ENCODE peak calls at places on chromosomes 4 and X, in six cellular contexts. J, O, L, B, F and C are unnamed samples.

GRCh38 chrX:152276277-152276676 is 137.9 kb upstream of the MAGEA10 start:
- DNase-seq in J (no peak), O (no peak), L (no peak), B (no peak), F (no peak), C (no peak)

GRCh38 chrX:106201502-106202178 is 33.5 kb downstream of the PWWP3B start:
- DNase-seq in J (no peak), O (no peak), L (no peak), B (no peak), F (no peak), C (no peak)

GRCh38 chr4:3529363-3529762 is 2.9 kb downstream of the LRPAP1 start:
- DNase-seq in J (no peak), O (no peak), L (peak), B (no peak), F (no peak), C (peak)

GRCh38 chrX:23779025-23779424 is 3.9 kb upstream of the SAT1 start:
- DNase-seq in J (no peak), O (no peak), L (no peak), B (no peak), F (no peak), C (no peak)

GRCh38 chr4:2284934-2285664 is 23.2 kb upstream of the MXD4 start:
- DNase-seq in J (no peak), O (no peak), L (peak), B (no peak), F (no peak), C (no peak)

GRCh38 chr4:181688886-181689285 is 554.3 kb upstream of the TENM3 start:
- DNase-seq in J (no peak), O (no peak), L (no peak), B (no peak), F (no peak), C (no peak)

GRCh38 chrX:24229967-24230366 is 80.4 kb downstream of the ZFX start:
- DNase-seq in J (no peak), O (no peak), L (no peak), B (no peak), F (no peak), C (no peak)

GRCh38 chr4:13541720-13542576 is 2.4 kb downstream of the NKX3-2 start:
- DNase-seq in J (no peak), O (peak), L (peak), B (no peak), F (no peak), C (peak)

GRCh38 chrX:24862343-24862742 is 153.4 kb downstream of the ARX start:
- DNase-seq in J (no peak), O (no peak), L (no peak), B (no peak), F (no peak), C (no peak)

GRCh38 chr4:70703695-70704332 is 15.5 kb downstream of the UTP3 start:
- DNase-seq in J (no peak), O (peak), L (no peak), B (no peak), F (no peak), C (no peak)

GRCh38 chr4:127579821-127580220 is 52.9 kb upstream of the INTU start:
- DNase-seq in J (no peak), O (no peak), L (no peak), B (no peak), F (no peak), C (no peak)

GRCh38 chrX:134604701-134605271 is 53.5 kb downstream of the PLAC1 start:
- DNase-seq in J (no peak), O (no peak), L (no peak), B (peak), F (no peak), C (no peak)

GRCh38 chrX:149631293-149632165 is at the start of gene TMEM185A:
- DNase-seq in J (no peak), O (peak), L (peak), B (peak), F (peak), C (peak)

GRCh38 chr4:120331486-120332281 is 265.0 kb upstream of the MAD2L1 start:
- DNase-seq in J (no peak), O (no peak), L (no peak), B (peak), F (no peak), C (no peak)

GRCh38 chrX:69033936-69034335 is 131.3 kb downstream of the PJA1 start:
- DNase-seq in J (no peak), O (no peak), L (no peak), B (no peak), F (no peak), C (no peak)

GRCh38 chrX:470686-471085 is 84.0 kb upstream of the PPP2R3B start:
- DNase-seq in J (no peak), O (no peak), L (peak), B (no peak), F (no peak), C (no peak)

GRCh38 chr4:1410491-1411325 is 4.5 kb upstream of the NKX1-1 start:
- DNase-seq in J (no peak), O (no peak), L (peak), B (no peak), F (peak), C (no peak)

GRCh38 chr4:93897559-93897958 is 69.0 kb downstream of the ATOH1 start:
- DNase-seq in J (no peak), O (no peak), L (no peak), B (peak), F (no peak), C (no peak)

GRCh38 chrX:123959281-123960063 is 2.0 kb upstream of the STAG2 start:
- DNase-seq in J (no peak), O (peak), L (peak), B (no peak), F (peak), C (peak)

GRCh38 chr4:41142946-41143720 is 71.2 kb downstream of the APBB2 start:
- DNase-seq in J (no peak), O (peak), L (peak), B (no peak), F (peak), C (peak)

GRCh38 chrX:131977619-131978018 is 45.5 kb upstream of the STK26 start:
- DNase-seq in J (no peak), O (no peak), L (no peak), B (no peak), F (no peak), C (no peak)

GRCh38 chrX:11629593-11630211 is 36.0 kb downstream of the ARHGAP6 start:
- DNase-seq in J (no peak), O (no peak), L (peak), B (no peak), F (peak), C (no peak)

GRCh38 chrX:77426811-77427210 is 20.4 kb upstream of the FGF16 start:
- DNase-seq in J (no peak), O (no peak), L (no peak), B (no peak), F (no peak), C (no peak)

GRCh38 chr4:8439168-8439567 is 1.4 kb downstream of the ACOX3 start:
- DNase-seq in J (no peak), O (no peak), L (no peak), B (no peak), F (peak), C (no peak)

GRCh38 chr4:124177647-124178425 is 534.7 kb downstream of the ANKRD50 start:
- DNase-seq in J (peak), O (no peak), L (no peak), B (no peak), F (no peak), C (no peak)

GRCh38 chrX:38854305-38854704 is 53.0 kb downstream of the MID1IP1 start:
- DNase-seq in J (no peak), O (no peak), L (no peak), B (no peak), F (no peak), C (no peak)

GRCh38 chrX:15915959-15916703 is 61.5 kb upstream of the AP1S2 start:
- DNase-seq in J (no peak), O (no peak), L (no peak), B (no peak), F (no peak), C (no peak)

GRCh38 chr4:81694514-81694913 is 222.8 kb upstream of the RASGEF1B start:
- DNase-seq in J (no peak), O (no peak), L (no peak), B (no peak), F (no peak), C (no peak)

GRCh38 chr4:56909083-56909981 is 1.6 kb downstream of the REST start:
- DNase-seq in J (no peak), O (peak), L (peak), B (no peak), F (peak), C (peak)

GRCh38 chr4:106409901-106410889 is 41.6 kb upstream of the GIMD1 start:
- DNase-seq in J (no peak), O (no peak), L (no peak), B (no peak), F (no peak), C (no peak)

GRCh38 chrX:108134724-108135123 is 43.1 kb downstream of the ATG4A start:
- DNase-seq in J (no peak), O (no peak), L (no peak), B (no peak), F (no peak), C (no peak)

DNA sequence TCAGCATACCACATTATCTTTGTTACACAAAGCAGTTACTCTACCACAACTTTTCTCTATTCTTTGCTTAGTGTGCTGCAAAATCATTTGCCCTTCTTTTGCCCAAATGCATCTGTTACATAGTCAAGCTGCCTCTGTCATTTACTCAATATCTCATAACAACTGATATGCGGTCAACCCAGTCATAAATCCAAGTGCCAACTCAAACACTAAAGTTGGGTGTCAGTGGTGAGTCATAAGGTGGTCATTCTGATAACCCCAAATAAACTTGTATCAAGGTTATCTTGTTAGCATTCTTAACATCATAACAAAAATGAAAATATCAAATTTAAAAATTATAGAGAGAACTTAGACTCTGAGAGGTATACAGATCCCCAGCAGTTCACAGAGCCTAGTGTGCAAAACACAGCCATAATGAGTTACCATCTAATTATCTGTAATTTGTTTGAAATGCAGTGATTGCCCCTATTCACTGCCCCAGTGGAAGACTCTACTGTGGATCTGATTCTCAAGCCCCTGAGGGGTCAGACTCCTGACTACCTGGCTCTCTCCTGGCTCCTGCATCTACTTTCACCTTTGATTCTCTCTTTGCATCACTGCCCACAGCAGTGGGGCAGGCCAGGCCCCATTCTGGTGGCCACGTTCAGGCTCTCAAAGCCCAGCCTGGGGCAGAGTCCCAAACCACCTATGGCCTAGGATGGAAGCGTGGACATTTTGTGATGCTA is 29.2 kb downstream of the TBC1D9 start:
- DNase-seq in J (no peak), O (no peak), L (no peak), B (no peak), F (no peak), C (no peak)
- TF ChIP-seq POLR2AphosphoS5 in J (peak), O (no peak), L (no peak), B (peak), F (no peak), C (no peak)

GRCh38 chr4:165331316-165331715 is 3.8 kb downstream of the MSMO1 start:
- DNase-seq in J (no peak), O (no peak), L (no peak), B (no peak), F (no peak), C (no peak)

GRCh38 chr4:165330666-165331065 is 3.2 kb downstream of the MSMO1 start:
- DNase-seq in J (no peak), O (no peak), L (no peak), B (no peak), F (no peak), C (no peak)

GRCh38 chr4:165331823-165332222 is 4.4 kb downstream of the MSMO1 start:
- DNase-seq in J (no peak), O (no peak), L (no peak), B (no peak), F (no peak), C (no peak)

GRCh38 chr4:165330071-165330470 is 2.6 kb downstream of the MSMO1 start:
- DNase-seq in J (no peak), O (no peak), L (no peak), B (no peak), F (no peak), C (no peak)

DNA sequence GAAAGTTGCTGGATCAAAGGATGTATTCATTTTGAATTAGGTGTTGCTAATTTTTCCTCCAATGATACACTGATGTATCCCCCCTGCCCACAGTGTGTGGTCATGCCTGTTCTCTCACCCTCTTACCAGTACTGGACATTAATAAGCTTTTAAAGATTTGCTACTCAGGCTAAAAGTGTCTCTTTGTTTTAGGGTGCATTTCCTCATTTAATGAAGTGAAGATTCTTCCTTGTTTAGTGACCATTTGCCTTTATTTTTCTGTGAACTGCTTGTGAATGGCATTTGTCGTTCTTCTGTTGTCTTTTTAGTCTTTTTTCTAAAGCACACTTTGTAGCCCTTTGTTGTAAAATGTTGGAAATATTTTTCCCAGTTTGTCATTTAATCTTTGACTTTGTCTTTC is 5.0 kb downstream of the MSMO1 start:
- DNase-seq in J (no peak), O (no peak), L (no peak), B (no peak), F (no peak), C (no peak)
- H3K4me3 ChIP-seq in J (no peak), O (no peak), L (no peak), B (no peak), F (no peak), C (peak)

DNA sequence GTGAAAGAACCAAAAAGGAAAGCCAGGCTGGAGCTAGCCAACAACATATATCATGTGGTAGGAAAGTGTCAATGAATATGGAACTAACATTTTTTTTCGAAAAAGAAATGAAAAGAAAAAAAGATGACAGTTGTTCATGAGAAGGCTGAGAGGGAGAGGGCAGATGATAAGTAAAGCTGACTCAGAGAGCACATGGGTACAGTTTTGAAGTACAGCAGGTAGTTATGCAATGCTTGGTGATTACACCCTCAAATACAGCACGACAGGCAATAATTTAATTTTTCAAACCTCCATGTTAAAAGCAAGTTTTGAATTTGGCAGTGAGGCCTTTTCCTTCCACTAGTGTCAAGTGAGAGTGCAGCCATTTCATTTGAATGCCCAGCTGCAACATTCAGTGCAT is 21.3 kb upstream of the SLC7A11 start:
- DNase-seq in J (no peak), O (no peak), L (no peak), B (no peak), F (no peak), C (no peak)
- TF ChIP-seq POLR2AphosphoS5 in J (no peak), O (no peak), L (no peak), B (no peak), F (no peak), C (no peak)

GRCh38 chrX:67500617-67501016 is 43.2 kb upstream of the AR start:
- DNase-seq in J (no peak), O (no peak), L (no peak), B (no peak), F (no peak), C (no peak)

GRCh38 chrX:67503004-67503403 is 40.8 kb upstream of the AR start:
- DNase-seq in J (no peak), O (no peak), L (no peak), B (no peak), F (no peak), C (no peak)

GRCh38 chrX:67503453-67503852 is 40.4 kb upstream of the AR start:
- DNase-seq in J (no peak), O (no peak), L (no peak), B (no peak), F (no peak), C (no peak)
- H3K4me3 ChIP-seq in J (no peak), O (no peak), L (no peak), B (no peak), F (no peak), C (no peak)

DNA sequence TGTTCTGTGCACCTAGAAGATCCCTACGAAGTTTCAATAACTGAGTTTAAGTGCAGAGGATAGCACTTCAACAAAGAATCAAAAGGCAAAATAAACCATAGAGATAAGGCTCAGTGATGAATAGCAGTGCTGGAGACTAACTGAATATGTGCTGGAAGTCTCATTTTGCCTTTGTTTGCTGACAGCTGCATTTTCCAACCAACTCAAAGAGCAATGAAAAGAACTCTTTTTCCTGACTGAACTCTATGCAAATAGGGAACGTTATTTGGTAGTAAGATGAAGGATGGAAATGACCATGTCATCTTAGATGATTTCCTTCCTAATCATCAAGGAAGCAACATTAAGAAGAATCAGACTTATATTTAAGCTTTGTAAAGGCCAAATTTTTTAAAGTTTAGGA is 32.8 kb upstream of the ADH7 start:
- DNase-seq in J (no peak), O (no peak), L (no peak), B (no peak), F (no peak), C (no peak)
- TF ChIP-seq POLR2AphosphoS5 in J (no peak), O (no peak), L (no peak), B (no peak), F (no peak), C (no peak)

DNA sequence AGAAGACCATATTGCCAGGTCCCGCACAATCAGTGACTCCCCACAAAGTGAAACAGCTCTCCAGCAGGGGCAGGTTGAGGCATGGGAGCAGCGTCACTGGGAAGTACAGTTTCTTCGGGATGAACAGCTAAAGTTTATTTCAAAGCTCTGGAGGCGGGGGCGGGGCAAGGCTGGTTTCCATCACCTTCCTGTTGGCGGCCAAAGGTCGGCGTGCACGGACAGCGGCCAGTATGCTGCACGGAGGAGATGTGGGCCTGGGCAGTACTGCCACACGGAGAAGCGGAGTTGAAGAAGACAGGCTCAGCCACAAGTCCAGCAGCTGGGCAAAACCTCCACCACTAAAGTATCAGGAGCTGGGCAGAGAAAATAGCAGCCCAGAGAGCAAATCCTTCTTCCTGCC is 964 bp upstream of the ZNF518B start:
- DNase-seq in J (no peak), O (no peak), L (no peak), B (no peak), F (no peak), C (no peak)
- H3K4me3 ChIP-seq in J (no peak), O (no peak), L (peak), B (no peak), F (no peak), C (no peak)

GRCh38 chr4:96315815-96316214 is 475.9 kb downstream of the PDHA2 start:
- DNase-seq in J (no peak), O (no peak), L (no peak), B (no peak), F (no peak), C (no peak)

GRCh38 chr4:96312049-96312685 is 472.3 kb downstream of the PDHA2 start:
- DNase-seq in J (no peak), O (no peak), L (no peak), B (no peak), F (no peak), C (no peak)

DNA sequence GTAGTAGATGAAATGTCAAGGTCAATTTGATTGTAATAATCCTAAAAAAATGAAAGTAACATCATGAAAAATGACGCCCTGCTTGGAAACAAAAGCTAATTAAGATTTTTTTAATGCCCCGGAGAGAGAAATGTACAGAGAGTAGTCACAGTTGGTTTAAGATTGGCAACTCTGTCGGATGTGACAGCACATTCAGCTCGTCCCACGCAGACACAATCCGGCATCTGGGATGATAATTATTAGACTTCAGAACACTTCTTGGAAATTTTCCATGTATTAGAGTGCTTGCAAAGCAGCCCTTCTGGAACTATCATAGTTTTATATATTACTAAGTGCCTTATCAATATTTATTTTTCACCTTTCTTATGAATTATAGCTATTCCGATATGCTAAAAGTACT is 478.0 kb downstream of the PDHA2 start:
- DNase-seq in J (no peak), O (no peak), L (no peak), B (no peak), F (no peak), C (no peak)
- TF ChIP-seq POLR2AphosphoS5 in J (no peak), O (no peak), L (no peak), B (no peak), F (no peak), C (no peak)

GRCh38 chr4:184350964-184351363 is 123.4 kb downstream of the IRF2 start:
- DNase-seq in J (no peak), O (no peak), L (no peak), B (no peak), F (no peak), C (no peak)

GRCh38 chr4:184350213-184350817 is 124.0 kb downstream of the IRF2 start:
- DNase-seq in J (no peak), O (no peak), L (no peak), B (no peak), F (no peak), C (no peak)

GRCh38 chr4:184347251-184348239 is 126.8 kb downstream of the IRF2 start:
- DNase-seq in J (no peak), O (peak), L (peak), B (no peak), F (peak), C (no peak)

GRCh38 chr4:184349283-184350039 is 124.9 kb downstream of the IRF2 start:
- DNase-seq in J (no peak), O (peak), L (no peak), B (no peak), F (no peak), C (no peak)

GRCh38 chr4:184348311-184349233 is 125.8 kb downstream of the IRF2 start:
- DNase-seq in J (no peak), O (peak), L (no peak), B (no peak), F (no peak), C (no peak)
- H3K4me3 ChIP-seq in J (no peak), O (no peak), L (no peak), B (no peak), F (no peak), C (no peak)